ENCODE peak calls at places on chromosomes 4 and X, in eight cellular contexts. Q, J, R, X, G, I, S and K are unnamed samples.

GRCh38 chr4:100754741-100755140 is 236.9 kb upstream of the EMCN start:
- DNase-seq in G (no peak), J (no peak), S (no peak), Q (no peak), I (no peak), X (no peak), R (no peak), K (no peak)

GRCh38 chr4:87555751-87556619 is 26.8 kb upstream of the SPARCL1 start:
- DNase-seq in S (no peak), X (peak), J (no peak), Q (no peak), G (peak), R (no peak), I (no peak), K (no peak)

GRCh38 chrX:37010496-37010895 is 2.3 kb downstream of the FAM47C start:
- DNase-seq in J (no peak), G (no peak), X (no peak), Q (no peak), S (no peak), I (no peak), R (no peak), K (no peak)

GRCh38 chr4:39047691-39048090 is 14.3 kb upstream of the KLHL5 start:
- DNase-seq in X (no peak), J (no peak), S (no peak), R (no peak), I (no peak), G (no peak), Q (no peak), K (no peak)

GRCh38 chr4:124409044-124409443 is 303.5 kb downstream of the ANKRD50 start:
- DNase-seq in X (no peak), J (no peak), S (no peak), G (no peak), I (no peak), Q (no peak), R (no peak), K (no peak)

GRCh38 chrX:129957241-129958099 is 25.0 kb upstream of the BCORL1 start:
- DNase-seq in I (peak), R (no peak), J (peak), G (peak), Q (peak), X (no peak), S (peak), K (peak)

GRCh38 chr4:40264497-40264896 is 67.7 kb downstream of the RHOH start:
- DNase-seq in R (no peak), I (no peak), J (no peak), S (no peak), G (no peak), Q (no peak), X (peak), K (no peak)

GRCh38 chrX:42797646-42798045 is 19.7 kb upstream of the PPP1R2C start:
- DNase-seq in S (no peak), R (no peak), Q (no peak), X (no peak), J (no peak), I (no peak), G (peak), K (no peak)

GRCh38 chr4:150108693-150109092 is 30.4 kb downstream of the DCLK2 start:
- DNase-seq in R (no peak), X (peak), G (no peak), I (no peak), Q (no peak), J (no peak), S (no peak), K (no peak)